ENCODE peak calls at places on chromosomes 1 and 21, in four cellular contexts. W is transverse colon, D is breast epithelium, O is body of pancreas. U is an unnamed sample.

GRCh38 chr1:199113265-199113869 is 474.5 kb downstream of the PTPRC start:
- DNase-seq in W (peak), D (no peak), O (peak), U (peak)

GRCh38 chr1:60972841-60973364 is 109.5 kb upstream of the NFIA start:
- DNase-seq in W (no peak), D (no peak), O (no peak), U (no peak)

GRCh38 chr1:26391450-26391849 is 18.9 kb upstream of the ZNF683 start:
- DNase-seq in W (no peak), D (no peak), O (no peak), U (peak)

GRCh38 chr1:37477198-37477931 is 3.0 kb downstream of the ZC3H12A start:
- DNase-seq in W (peak), D (peak), O (peak), U (peak)

GRCh38 chr1:189103956-189104355 is 1373.7 kb downstream of the BRINP3 start:
- DNase-seq in W (no peak), D (no peak), O (no peak), U (no peak)

GRCh38 chr1:233081686-233082085 is 131.3 kb downstream of the NTPCR start:
- DNase-seq in W (no peak), D (peak), O (no peak), U (no peak)

GRCh38 chr1:201739492-201740085 is 89.4 kb upstream of the IPO9 start:
- DNase-seq in W (peak), D (no peak), O (peak), U (peak)

GRCh38 chr1:50836117-50836516 is 124.0 kb downstream of the FAF1 start:
- DNase-seq in W (no peak), D (no peak), O (no peak), U (no peak)

GRCh38 chr21:44603911-44604310 is 3.5 kb downstream of the KRTAP10-7 start:
- DNase-seq in W (no peak), D (no peak), O (no peak), U (no peak)

DNA sequence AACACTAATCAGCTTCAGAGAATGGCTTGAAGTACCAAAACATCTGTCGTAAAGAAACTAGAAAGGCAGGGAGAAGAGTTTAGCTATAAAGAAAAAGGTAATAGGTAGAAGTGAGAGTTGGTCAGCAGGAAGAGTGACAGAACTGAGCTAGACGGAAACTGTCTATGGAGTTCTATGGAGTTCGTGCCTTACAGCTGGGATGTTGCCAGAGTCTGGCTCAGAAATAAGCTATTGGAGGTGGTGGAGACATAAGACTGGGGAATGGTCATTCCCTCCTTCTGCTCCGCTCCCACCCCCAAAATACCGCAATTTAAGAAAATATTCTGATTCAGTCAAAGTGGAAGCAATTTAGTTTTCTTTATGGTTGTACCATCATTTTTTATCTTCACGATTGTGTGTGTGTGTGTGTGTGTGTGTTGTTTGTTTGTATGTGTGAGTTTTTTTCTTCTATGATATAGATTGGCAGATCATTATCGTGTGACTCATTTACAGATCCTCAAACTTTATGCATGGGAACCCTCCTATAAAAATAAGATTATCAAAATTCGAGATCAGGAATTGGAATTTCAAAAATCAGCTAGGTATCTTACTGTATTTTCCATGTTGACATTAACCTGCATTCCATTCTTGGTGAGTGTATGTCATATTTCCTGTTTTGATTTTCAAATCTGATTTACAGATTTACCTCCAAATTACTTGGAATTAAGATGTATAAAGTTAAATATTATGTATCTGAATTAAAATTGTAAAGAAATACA is 79.0 kb downstream of the HSPA13 start:
- DNase-seq in W (no peak), D (no peak), O (no peak), U (no peak)
- TF ChIP-seq POLR2A in W (no peak), D (no peak), O (no peak), U (no peak)

DNA sequence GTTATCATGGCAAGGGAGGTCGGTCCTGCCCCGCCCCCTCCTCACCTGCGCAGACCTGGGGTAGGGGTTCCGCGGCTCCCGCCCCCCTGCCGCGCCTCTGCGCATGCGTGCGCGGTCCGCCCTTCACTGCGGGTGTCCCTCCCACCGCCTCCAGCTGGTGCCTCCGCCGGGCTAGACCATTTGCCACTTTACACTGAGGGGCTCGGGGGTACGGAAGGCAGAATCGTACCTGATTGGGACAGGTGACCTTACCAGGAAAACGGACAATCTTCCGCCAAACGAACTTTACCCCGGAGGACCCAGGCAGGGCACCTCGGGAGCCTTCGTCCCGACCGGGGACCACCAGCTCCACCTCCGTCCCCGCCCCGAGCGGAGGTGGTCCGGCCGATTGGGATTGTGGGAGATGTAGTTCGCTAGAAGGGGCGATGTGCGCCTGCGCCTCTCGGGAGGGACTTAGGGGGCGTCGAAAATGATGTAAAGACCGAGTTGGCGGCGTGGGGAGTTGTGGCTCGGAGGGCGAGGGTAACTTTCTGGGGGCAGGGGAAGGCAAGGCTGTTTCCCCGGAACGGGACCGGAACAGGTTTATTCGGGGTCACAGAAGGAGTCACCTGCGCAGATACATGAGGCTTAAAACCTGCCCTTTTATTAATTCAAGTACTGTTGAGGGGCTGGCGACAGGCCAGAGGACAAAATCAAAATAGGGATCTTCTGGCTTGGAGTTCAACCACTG is at the start of gene DNAJC28:
- DNase-seq in W (peak), D (peak), O (peak), U (peak)
- TF ChIP-seq POLR2A in W (peak), D (no peak), O (peak), U (no peak)

GRCh38 chr1:151061012-151061401 is 810 bp downstream of the MLLT11 start:
- DNase-seq in W (no peak), D (no peak), O (no peak), U (no peak)

GRCh38 chr1:151061704-151062103 is 1.5 kb downstream of the MLLT11 start:
- DNase-seq in W (no peak), D (no peak), O (no peak), U (no peak)

GRCh38 chr1:151059342-151060240 is at the start of gene CDC42SE1:
- DNase-seq in W (peak), D (peak), O (peak), U (peak)

GRCh38 chr1:151058682-151059341 is 610 bp downstream of the CDC42SE1 start:
- DNase-seq in W (peak), D (peak), O (peak), U (peak)

GRCh38 chr1:151060241-151061011 is at the start of gene MLLT11:
- DNase-seq in W (peak), D (no peak), O (no peak), U (peak)
- TF ChIP-seq POLR2A in W (no peak), D (no peak), O (no peak), U (no peak)

GRCh38 chr1:151944110-151944858 is 35.0 kb upstream of the THEM4 start:
- DNase-seq in W (no peak), D (no peak), O (no peak), U (no peak)
- TF ChIP-seq POLR2A in W (no peak), D (no peak), O (no peak), U (no peak)

DNA sequence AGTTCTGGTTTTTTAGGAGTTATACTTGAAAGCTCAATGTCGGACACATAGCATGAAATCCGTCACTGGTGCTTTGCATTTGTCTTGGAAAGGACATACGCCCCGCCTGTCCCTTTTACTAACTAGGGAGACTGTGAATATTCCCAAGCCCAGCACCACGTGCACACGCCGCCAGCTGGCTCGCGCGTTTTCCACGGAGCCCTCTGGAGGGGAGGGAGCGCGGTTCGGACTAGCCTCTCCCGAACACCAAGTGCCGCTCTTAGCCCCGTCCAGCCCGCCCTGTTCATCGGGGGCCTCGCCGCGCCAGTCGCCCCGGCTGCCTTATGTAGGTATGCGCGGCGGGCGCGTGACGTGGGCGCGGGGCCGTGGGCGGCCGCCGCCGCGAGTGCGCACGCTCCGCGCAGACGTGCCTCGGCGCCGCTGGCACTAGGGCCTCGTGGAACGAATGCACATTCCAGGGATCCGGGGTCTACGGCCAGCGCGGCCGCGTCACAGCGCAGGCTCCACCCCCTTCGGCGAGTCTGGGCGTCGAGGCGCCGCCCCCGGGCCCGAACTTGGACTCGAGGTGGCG is 689 bp upstream of the IRF2BP2 start:
- DNase-seq in W (peak), D (peak), O (peak), U (peak)
- TF ChIP-seq POLR2A in W (peak), D (peak), O (peak), U (peak)

GRCh38 chr1:248802454-248802853 is 23.3 kb downstream of the SH3BP5L start:
- DNase-seq in W (peak), D (no peak), O (no peak), U (peak)
- TF ChIP-seq POLR2A in W (no peak), D (no peak), O (no peak), U (no peak)

DNA sequence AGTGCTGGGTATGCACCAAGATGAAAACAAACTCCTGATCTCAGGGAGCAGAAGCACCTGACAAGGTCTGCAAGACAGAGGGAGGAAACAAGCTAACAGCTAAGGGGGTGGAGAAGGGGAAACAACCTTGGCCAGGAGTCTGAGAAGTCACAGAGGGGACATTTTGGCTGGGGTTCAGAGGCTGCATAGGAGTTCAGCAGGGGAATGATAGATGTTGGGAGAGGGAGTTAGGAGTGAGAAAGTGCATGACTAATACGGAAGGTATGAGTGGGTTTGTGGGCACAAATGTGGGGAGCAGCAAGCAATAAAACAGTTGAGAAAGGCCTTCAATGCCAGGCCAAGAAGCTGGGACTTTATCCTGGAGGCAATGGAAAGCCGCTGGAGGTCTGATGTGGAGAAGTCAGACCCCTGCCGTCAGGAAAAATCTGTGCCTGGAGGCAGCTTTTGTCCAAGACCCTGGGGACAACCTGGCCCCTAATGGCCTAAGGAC is 16.4 kb downstream of the EPHA2 start:
- DNase-seq in W (no peak), D (no peak), O (no peak), U (no peak)
- TF ChIP-seq POLR2A in W (no peak), D (no peak), O (no peak), U (no peak)

DNA sequence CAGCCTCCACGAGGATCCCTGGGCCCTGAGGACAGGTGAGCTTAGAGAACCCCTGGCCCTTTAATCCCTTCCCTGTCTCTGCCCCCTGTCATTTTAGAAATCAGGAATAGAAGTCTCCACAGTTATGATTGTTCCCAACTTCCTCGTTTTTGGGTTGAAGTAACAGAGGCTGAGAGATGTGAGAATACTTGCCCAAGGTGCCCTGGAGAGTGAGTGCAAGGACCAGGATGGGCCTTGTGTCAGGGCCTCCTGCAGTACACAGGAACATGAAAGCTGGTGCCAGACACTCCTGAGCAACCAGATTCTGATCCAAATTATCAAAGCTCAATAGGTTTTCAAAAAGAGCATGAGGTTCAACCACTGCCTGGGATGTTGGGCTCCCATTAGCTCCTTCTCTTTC is 10.1 kb downstream of the HLX start:
- DNase-seq in W (no peak), D (no peak), O (no peak), U (no peak)
- TF ChIP-seq POLR2A in W (no peak), D (no peak), O (no peak), U (no peak)

GRCh38 chr1:950268-950667 is 8.8 kb downstream of the NOC2L start:
- DNase-seq in W (no peak), D (no peak), O (no peak), U (no peak)
- TF ChIP-seq POLR2A in W (no peak), D (no peak), O (no peak), U (no peak)

GRCh38 chr1:200478945-200479558 is 69.2 kb upstream of the ZNF281 start:
- DNase-seq in W (no peak), D (no peak), O (no peak), U (no peak)

GRCh38 chr1:200474633-200475032 is 64.8 kb upstream of the ZNF281 start:
- DNase-seq in W (no peak), D (no peak), O (no peak), U (no peak)

GRCh38 chr1:200473698-200474371 is 64.0 kb upstream of the ZNF281 start:
- DNase-seq in W (no peak), D (no peak), O (no peak), U (no peak)

GRCh38 chr1:200479816-200480215 is 70.0 kb upstream of the ZNF281 start:
- DNase-seq in W (no peak), D (no peak), O (no peak), U (no peak)

DNA sequence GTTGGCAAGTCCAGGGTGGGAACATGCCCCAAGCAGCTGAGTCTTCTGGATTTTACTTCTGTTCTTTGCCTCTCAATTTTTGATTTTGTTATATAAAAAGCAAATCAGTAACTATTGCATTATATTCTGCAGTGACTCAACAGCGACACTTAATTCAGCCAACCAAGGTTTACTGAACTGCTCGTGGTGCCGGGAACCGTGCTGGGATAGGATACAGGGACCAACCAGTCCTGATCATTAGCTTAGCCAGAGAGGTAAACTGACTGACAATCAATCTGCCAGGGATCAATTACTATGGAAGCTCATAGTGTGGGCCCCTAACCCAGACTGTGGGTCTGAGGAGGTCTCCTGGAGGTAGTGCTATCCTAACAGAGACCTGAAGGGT is 68.4 kb upstream of the ZNF281 start:
- DNase-seq in W (no peak), D (no peak), O (no peak), U (no peak)
- TF ChIP-seq POLR2A in W (no peak), D (no peak), O (no peak), U (no peak)

U was measured in spleen.